ENCODE peak calls at places on chromosomes 11 and 22, in six cellular contexts. One of them, this sample, is unnamed.

GRCh38 chr11:63709336-63709735 is 28.0 kb downstream of the RTN3 start:
- DNase-seq in PC-9: no peak
- DNase-seq in endothelial cell: no peak
- DNase-seq in HL-60: no peak
- DNase-seq in B cell: no peak
- DNase-seq in activated CD8-positive, alpha-beta T cell treated with anti-CD3 and anti-CD28 coated beads for 36 hours: no peak
- DNase-seq in this sample: no peak

GRCh38 chr11:23727821-23728220 is 769.0 kb upstream of the LUZP2 start:
- DNase-seq in B cell: no peak
- DNase-seq in HL-60: no peak
- DNase-seq in PC-9: no peak
- DNase-seq in endothelial cell: no peak
- DNase-seq in activated CD8-positive, alpha-beta T cell treated with anti-CD3 and anti-CD28 coated beads for 36 hours: no peak
- DNase-seq in this sample: no peak

GRCh38 chr11:20670932-20671403 is 1.6 kb downstream of the NELL1 start:
- DNase-seq in B cell: no peak
- DNase-seq in endothelial cell: peak; percentile 18
- DNase-seq in PC-9: no peak
- DNase-seq in activated CD8-positive, alpha-beta T cell treated with anti-CD3 and anti-CD28 coated beads for 36 hours: no peak
- DNase-seq in HL-60: no peak
- DNase-seq in this sample: no peak

GRCh38 chr11:45662665-45663485 is 2.5 kb downstream of the CHST1 start:
- DNase-seq in endothelial cell: no peak
- DNase-seq in activated CD8-positive, alpha-beta T cell treated with anti-CD3 and anti-CD28 coated beads for 36 hours: peak; percentile 61
- DNase-seq in PC-9: no peak
- DNase-seq in B cell: no peak
- DNase-seq in HL-60: no peak
- DNase-seq in this sample: no peak

GRCh38 chr11:119933584-119933983 is 204.3 kb downstream of the TRIM29 start:
- DNase-seq in HL-60: no peak
- DNase-seq in PC-9: no peak
- DNase-seq in B cell: no peak
- DNase-seq in activated CD8-positive, alpha-beta T cell treated with anti-CD3 and anti-CD28 coated beads for 36 hours: no peak
- DNase-seq in endothelial cell: no peak
- DNase-seq in this sample: no peak

GRCh38 chr22:39872548-39872947 is 21.0 kb downstream of the ENTHD1 start:
- DNase-seq in activated CD8-positive, alpha-beta T cell treated with anti-CD3 and anti-CD28 coated beads for 36 hours: no peak
- DNase-seq in endothelial cell: no peak
- DNase-seq in PC-9: no peak
- DNase-seq in B cell: no peak
- DNase-seq in HL-60: no peak
- DNase-seq in this sample: no peak

GRCh38 chr11:61095022-61095421 is 7.3 kb upstream of the CD5 start:
- DNase-seq in PC-9: no peak
- DNase-seq in endothelial cell: no peak
- DNase-seq in activated CD8-positive, alpha-beta T cell treated with anti-CD3 and anti-CD28 coated beads for 36 hours: no peak
- DNase-seq in B cell: peak; percentile 66
- DNase-seq in HL-60: no peak
- DNase-seq in this sample: peak; percentile 28

GRCh38 chr22:25169278-25170031 is 30.2 kb upstream of the CRYBB3 start:
- DNase-seq in HL-60: no peak
- DNase-seq in endothelial cell: no peak
- DNase-seq in PC-9: no peak
- DNase-seq in activated CD8-positive, alpha-beta T cell treated with anti-CD3 and anti-CD28 coated beads for 36 hours: no peak
- DNase-seq in B cell: no peak
- DNase-seq in this sample: no peak

GRCh38 chr22:25360411-25360810 is 141.0 kb downstream of the CRYBB2 start:
- DNase-seq in PC-9: no peak
- DNase-seq in endothelial cell: no peak
- DNase-seq in HL-60: no peak
- DNase-seq in activated CD8-positive, alpha-beta T cell treated with anti-CD3 and anti-CD28 coated beads for 36 hours: no peak
- DNase-seq in B cell: no peak
- DNase-seq in this sample: no peak

DNA sequence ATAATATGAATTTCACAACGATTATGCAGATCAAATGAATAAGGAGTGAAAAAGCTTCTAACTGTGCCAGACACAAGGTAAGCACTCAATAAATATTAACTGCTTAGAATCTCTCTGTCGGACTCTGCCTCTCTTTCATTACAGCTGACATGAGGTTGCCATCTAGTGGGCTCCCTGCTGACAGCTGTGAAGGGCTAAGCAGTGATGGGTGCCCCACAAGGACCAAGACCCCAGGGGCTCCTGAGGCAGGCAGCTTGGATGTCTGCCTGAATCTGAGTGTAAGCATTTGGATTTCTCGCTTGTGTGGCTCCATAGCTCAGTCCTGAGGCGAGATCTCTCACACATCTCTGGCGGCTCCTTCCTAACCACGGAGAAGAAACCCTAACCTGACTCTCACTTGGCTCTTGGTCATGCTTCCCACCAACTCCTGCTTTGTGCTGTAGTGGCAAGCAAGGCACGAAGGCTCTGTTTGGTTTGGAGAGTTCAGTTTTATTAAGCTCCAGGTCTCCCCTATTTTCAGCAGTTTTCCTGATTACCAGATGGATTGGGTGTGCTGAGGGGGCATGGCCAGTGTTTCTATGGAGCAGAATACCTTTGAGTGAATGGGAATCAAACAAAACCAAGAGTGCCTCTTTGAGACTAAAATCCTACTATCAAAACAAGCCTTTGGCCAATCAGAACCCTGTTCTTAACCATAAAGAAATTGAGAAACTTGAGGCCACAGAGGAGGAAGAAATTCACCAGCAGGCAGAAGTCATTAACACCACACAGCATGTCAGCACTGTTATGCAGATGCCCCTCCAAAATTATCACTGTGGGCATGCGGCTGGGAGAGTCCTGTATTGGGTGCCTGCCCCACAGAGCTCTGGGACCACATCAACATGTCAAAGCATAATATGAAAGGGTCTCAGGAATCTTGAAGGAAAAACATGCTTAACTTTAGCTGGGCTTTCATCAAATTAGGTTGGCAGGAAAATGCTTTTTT is 152.8 kb upstream of the NTM start:
- DNase-seq in HL-60: no peak
- DNase-seq in PC-9: no peak
- DNase-seq in B cell: no peak
- DNase-seq in activated CD8-positive, alpha-beta T cell treated with anti-CD3 and anti-CD28 coated beads for 36 hours: no peak
- DNase-seq in endothelial cell: peak; percentile 26
- DNase-seq in this sample: no peak
- TF ChIP-seq CTCF in HL-60: no peak
- TF ChIP-seq CTCF in PC-9: peak; percentile 35
- TF ChIP-seq CTCF in B cell: no peak
- TF ChIP-seq CTCF in activated CD8-positive, alpha-beta T cell treated with anti-CD3 and anti-CD28 coated beads for 36 hours: no peak
- TF ChIP-seq CTCF in endothelial cell: no peak
- TF ChIP-seq CTCF in this sample: peak; percentile 36

DNA sequence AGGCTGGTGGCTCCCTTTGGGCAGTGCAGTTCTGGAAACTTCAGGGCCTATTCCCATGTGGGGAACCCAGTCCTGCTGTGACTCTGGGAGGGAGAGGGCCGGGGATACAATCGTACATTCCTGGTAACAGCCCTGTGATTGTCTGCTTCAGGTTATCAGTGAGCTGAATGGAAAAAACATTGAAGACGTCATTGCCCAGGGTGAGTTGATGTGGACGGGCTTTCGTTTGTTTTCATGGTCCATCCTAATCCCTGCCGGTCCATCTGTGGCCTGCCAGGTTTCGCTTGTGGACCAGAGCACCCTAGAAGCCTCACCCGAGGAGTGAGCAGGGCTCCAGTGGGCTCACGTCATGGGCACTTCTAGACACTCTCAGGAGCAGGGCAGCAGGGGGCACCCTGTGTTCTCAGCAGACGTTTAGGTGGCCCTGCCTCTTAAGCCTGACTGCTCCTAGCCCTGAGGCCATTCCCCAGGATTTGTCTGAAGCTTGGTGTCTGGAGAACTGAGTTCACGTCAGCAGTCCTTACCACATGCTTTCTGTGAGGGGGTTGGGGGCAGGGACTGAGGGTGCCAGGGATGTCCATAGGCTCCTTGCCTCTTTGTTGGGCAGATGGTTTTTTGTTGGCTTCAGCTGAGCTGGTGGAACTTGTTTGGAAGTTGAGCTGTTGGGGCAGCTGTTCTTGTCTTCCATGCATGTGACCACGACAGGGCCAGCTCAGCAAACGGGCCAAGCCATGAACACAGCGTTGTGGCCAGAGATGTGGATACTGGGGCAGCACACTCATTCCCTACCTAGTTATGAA is 1.9 kb downstream of the RPLP2 start:
- DNase-seq in HL-60: peak; percentile 41
- DNase-seq in endothelial cell: no peak
- DNase-seq in PC-9: peak; percentile 24
- DNase-seq in activated CD8-positive, alpha-beta T cell treated with anti-CD3 and anti-CD28 coated beads for 36 hours: no peak
- DNase-seq in B cell: no peak
- DNase-seq in this sample: no peak
- TF ChIP-seq CTCF in HL-60: no peak
- TF ChIP-seq CTCF in endothelial cell: no peak
- TF ChIP-seq CTCF in PC-9: no peak
- TF ChIP-seq CTCF in activated CD8-positive, alpha-beta T cell treated with anti-CD3 and anti-CD28 coated beads for 36 hours: no peak
- TF ChIP-seq CTCF in B cell: no peak
- TF ChIP-seq CTCF in this sample: peak; percentile 13

GRCh38 chr11:22133785-22134184 is 59.1 kb upstream of the ANO5 start:
- DNase-seq in activated CD8-positive, alpha-beta T cell treated with anti-CD3 and anti-CD28 coated beads for 36 hours: no peak
- DNase-seq in PC-9: no peak
- DNase-seq in endothelial cell: no peak
- DNase-seq in B cell: no peak
- DNase-seq in HL-60: no peak
- DNase-seq in this sample: no peak

DNA sequence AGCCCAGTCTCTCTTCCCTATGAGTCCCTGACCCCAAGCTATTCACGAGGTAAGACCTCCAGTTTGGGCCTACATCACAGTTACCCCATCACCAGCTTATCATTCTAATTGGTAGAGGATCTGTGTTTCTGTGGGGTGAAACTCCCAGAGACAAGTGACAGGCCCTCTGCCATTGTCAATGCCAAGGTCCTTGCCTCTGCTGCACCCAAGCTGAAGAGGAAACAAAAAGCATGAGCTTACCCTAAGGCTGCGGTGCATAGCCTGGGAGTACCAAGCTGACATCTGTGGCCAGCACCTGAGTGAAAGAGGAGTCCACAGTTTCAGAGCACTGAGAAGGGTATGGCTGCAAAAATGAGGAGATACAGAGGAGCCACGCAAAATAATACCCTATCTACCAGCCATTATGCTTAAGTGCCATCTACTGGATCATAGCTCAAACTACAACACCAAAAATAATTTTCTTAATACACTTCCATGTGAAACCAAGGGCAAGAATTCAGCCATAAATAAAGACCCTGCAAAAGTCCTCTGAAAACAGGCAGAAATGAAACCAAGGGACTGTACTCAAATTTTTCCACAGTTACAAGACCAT is 62.3 kb upstream of the ANO5 start:
- DNase-seq in HL-60: no peak
- DNase-seq in PC-9: no peak
- DNase-seq in activated CD8-positive, alpha-beta T cell treated with anti-CD3 and anti-CD28 coated beads for 36 hours: no peak
- DNase-seq in B cell: no peak
- DNase-seq in endothelial cell: no peak
- DNase-seq in this sample: no peak
- TF ChIP-seq CTCF in HL-60: peak; percentile 37
- TF ChIP-seq CTCF in PC-9: peak; percentile 60
- TF ChIP-seq CTCF in activated CD8-positive, alpha-beta T cell treated with anti-CD3 and anti-CD28 coated beads for 36 hours: no peak
- TF ChIP-seq CTCF in B cell: no peak
- TF ChIP-seq CTCF in endothelial cell: peak; percentile 38
- TF ChIP-seq CTCF in this sample: no peak

GRCh38 chr11:32874144-32874543 is 18.5 kb upstream of the QSER1 start:
- DNase-seq in activated CD8-positive, alpha-beta T cell treated with anti-CD3 and anti-CD28 coated beads for 36 hours: no peak
- DNase-seq in endothelial cell: no peak
- DNase-seq in HL-60: no peak
- DNase-seq in PC-9: no peak
- DNase-seq in B cell: no peak
- DNase-seq in this sample: no peak

GRCh38 chr11:32870676-32871075 is 21.9 kb upstream of the QSER1 start:
- DNase-seq in activated CD8-positive, alpha-beta T cell treated with anti-CD3 and anti-CD28 coated beads for 36 hours: peak; percentile 50
- DNase-seq in B cell: peak; percentile 25
- DNase-seq in PC-9: no peak
- DNase-seq in HL-60: peak; percentile 27
- DNase-seq in endothelial cell: peak; percentile 41
- DNase-seq in this sample: peak; percentile 27
- TF ChIP-seq CTCF in activated CD8-positive, alpha-beta T cell treated with anti-CD3 and anti-CD28 coated beads for 36 hours: no peak
- TF ChIP-seq CTCF in B cell: peak; percentile 43
- TF ChIP-seq CTCF in PC-9: peak; percentile 42
- TF ChIP-seq CTCF in HL-60: no peak
- TF ChIP-seq CTCF in endothelial cell: peak; percentile 37
- TF ChIP-seq CTCF in this sample: no peak

DNA sequence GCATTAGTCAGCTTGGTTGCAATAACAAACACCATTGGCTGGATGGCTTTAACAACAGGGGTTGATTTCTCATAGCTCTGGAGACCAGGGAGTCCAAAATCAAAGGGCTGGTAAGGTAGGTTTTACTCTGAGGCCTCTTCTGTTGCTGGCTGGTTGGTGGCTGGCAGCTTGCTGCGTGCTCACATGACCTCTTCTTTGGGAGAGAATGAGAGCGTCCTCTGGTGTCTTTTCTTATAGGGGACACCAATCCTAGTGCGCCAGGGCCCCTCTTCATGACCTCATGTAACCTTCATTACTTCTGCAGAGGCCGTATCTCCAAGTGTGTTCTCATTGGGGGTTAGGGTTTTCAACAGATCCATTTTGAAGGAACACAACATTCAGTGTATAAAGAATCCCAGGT is 1308.3 kb downstream of the TBC1D22A start:
- DNase-seq in HL-60: no peak
- DNase-seq in activated CD8-positive, alpha-beta T cell treated with anti-CD3 and anti-CD28 coated beads for 36 hours: no peak
- DNase-seq in B cell: no peak
- DNase-seq in endothelial cell: no peak
- DNase-seq in PC-9: no peak
- DNase-seq in this sample: no peak
- TF ChIP-seq CTCF in HL-60: no peak
- TF ChIP-seq CTCF in activated CD8-positive, alpha-beta T cell treated with anti-CD3 and anti-CD28 coated beads for 36 hours: no peak
- TF ChIP-seq CTCF in B cell: no peak
- TF ChIP-seq CTCF in endothelial cell: no peak
- TF ChIP-seq CTCF in PC-9: no peak
- TF ChIP-seq CTCF in this sample: no peak

DNA sequence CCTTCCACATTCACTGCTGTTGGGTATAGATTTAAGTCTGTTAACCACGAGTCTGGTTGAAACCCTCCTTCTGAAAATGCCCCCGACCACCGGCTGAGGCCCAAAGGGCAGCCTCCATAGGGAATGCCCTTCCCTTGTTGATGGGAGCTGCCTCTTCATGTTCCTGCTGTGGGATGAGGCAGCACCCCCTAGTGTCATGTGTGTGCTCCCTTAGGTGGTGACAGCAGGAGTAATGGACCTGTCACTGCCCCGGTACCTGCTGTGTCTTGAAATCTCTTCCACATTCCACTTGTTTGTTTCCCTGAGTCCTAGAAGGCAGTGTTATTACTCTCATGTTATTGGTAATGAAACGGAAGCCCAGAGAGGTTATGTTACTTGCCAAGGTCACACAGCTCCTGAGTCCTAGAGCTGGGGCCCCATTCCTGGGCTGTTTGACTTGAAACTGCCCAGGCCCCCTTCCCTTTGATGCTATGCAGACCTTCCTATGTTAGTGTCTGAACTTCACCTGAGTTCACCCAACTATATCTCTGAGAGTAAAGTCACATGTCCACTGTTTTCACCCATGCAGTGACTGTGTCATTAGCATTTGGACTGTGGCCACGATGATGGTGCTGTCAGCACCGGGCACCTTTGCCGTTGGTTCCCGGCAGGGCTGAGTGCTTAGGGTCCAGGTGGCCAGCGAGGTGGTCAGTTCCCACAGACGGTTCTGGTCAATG is 234.3 kb downstream of the TBC1D22A start:
- DNase-seq in HL-60: no peak
- DNase-seq in activated CD8-positive, alpha-beta T cell treated with anti-CD3 and anti-CD28 coated beads for 36 hours: no peak
- DNase-seq in PC-9: no peak
- DNase-seq in B cell: no peak
- DNase-seq in endothelial cell: no peak
- DNase-seq in this sample: no peak
- TF ChIP-seq CTCF in HL-60: no peak
- TF ChIP-seq CTCF in activated CD8-positive, alpha-beta T cell treated with anti-CD3 and anti-CD28 coated beads for 36 hours: no peak
- TF ChIP-seq CTCF in PC-9: peak; percentile 27
- TF ChIP-seq CTCF in B cell: no peak
- TF ChIP-seq CTCF in endothelial cell: no peak
- TF ChIP-seq CTCF in this sample: peak; percentile 15

This sample was measured in GM13976.